ENCODE peak calls at places on chromosomes 3 and 15, in six cellular contexts. One of them, this sample, is unnamed.
A peak's percentile ranks its signal among the peaks of the same experiment; 100 is the strongest.

GRCh38 chr15:60392601-60392985 is 5.2 kb downstream of the ANXA2 start:
- DNase-seq in activated T-cell treated with anti-CD3 and anti-CD28 coated beads, Interleukin-2, amount 50 U/mL, for 72 hours: peak; percentile 65
- DNase-seq in iris pigment epithelial cell: peak; percentile 84
- DNase-seq in RPMI7951: peak; percentile 91
- DNase-seq in T follicular helper cell: peak; percentile 2
- DNase-seq in mucosa of descending colon: no peak
- DNase-seq in this sample: no peak

GRCh38 chr15:98077186-98077585 is 116.7 kb downstream of the ARRDC4 start:
- DNase-seq in RPMI7951: peak; percentile 71
- DNase-seq in iris pigment epithelial cell: peak; percentile 15
- DNase-seq in mucosa of descending colon: peak; percentile 50
- DNase-seq in T follicular helper cell: no peak
- DNase-seq in activated T-cell treated with anti-CD3 and anti-CD28 coated beads, Interleukin-2, amount 50 U/mL, for 72 hours: no peak
- DNase-seq in this sample: no peak

GRCh38 chr3:100941046-100941445 is 52.2 kb downstream of the ABI3BP start:
- DNase-seq in iris pigment epithelial cell: no peak
- DNase-seq in activated T-cell treated with anti-CD3 and anti-CD28 coated beads, Interleukin-2, amount 50 U/mL, for 72 hours: no peak
- DNase-seq in T follicular helper cell: no peak
- DNase-seq in mucosa of descending colon: no peak
- DNase-seq in RPMI7951: no peak
- DNase-seq in this sample: no peak

GRCh38 chr3:43286886-43287301 is 554 bp downstream of the SNRK start:
- DNase-seq in mucosa of descending colon: no peak
- DNase-seq in iris pigment epithelial cell: peak; percentile 18
- DNase-seq in RPMI7951: peak; percentile 33
- DNase-seq in activated T-cell treated with anti-CD3 and anti-CD28 coated beads, Interleukin-2, amount 50 U/mL, for 72 hours: peak; percentile 29
- DNase-seq in T follicular helper cell: peak; percentile 8
- DNase-seq in this sample: no peak

GRCh38 chr3:63967675-63968611 is 55.4 kb downstream of the PSMD6 start:
- DNase-seq in RPMI7951: no peak
- DNase-seq in activated T-cell treated with anti-CD3 and anti-CD28 coated beads, Interleukin-2, amount 50 U/mL, for 72 hours: peak; percentile 33
- DNase-seq in mucosa of descending colon: peak; percentile 64
- DNase-seq in T follicular helper cell: peak; percentile 19
- DNase-seq in iris pigment epithelial cell: peak; percentile 90
- DNase-seq in this sample: peak; percentile 70

GRCh38 chr3:152738656-152739055 is 96.3 kb upstream of the P2RY1 start:
- DNase-seq in iris pigment epithelial cell: peak; percentile 15
- DNase-seq in T follicular helper cell: no peak
- DNase-seq in activated T-cell treated with anti-CD3 and anti-CD28 coated beads, Interleukin-2, amount 50 U/mL, for 72 hours: no peak
- DNase-seq in RPMI7951: peak; percentile 4
- DNase-seq in mucosa of descending colon: no peak
- DNase-seq in this sample: no peak

GRCh38 chr15:76829939-76830338 is 75.2 kb downstream of the SCAPER start:
- DNase-seq in iris pigment epithelial cell: no peak
- DNase-seq in T follicular helper cell: no peak
- DNase-seq in activated T-cell treated with anti-CD3 and anti-CD28 coated beads, Interleukin-2, amount 50 U/mL, for 72 hours: no peak
- DNase-seq in RPMI7951: no peak
- DNase-seq in mucosa of descending colon: no peak
- DNase-seq in this sample: no peak

GRCh38 chr15:27328616-27329015 is 357.6 kb downstream of the GABRG3 start:
- DNase-seq in activated T-cell treated with anti-CD3 and anti-CD28 coated beads, Interleukin-2, amount 50 U/mL, for 72 hours: no peak
- DNase-seq in iris pigment epithelial cell: no peak
- DNase-seq in mucosa of descending colon: no peak
- DNase-seq in RPMI7951: no peak
- DNase-seq in T follicular helper cell: no peak
- DNase-seq in this sample: no peak

GRCh38 chr3:122577409-122578028 is at the start of gene PARP15:
- DNase-seq in iris pigment epithelial cell: no peak
- DNase-seq in activated T-cell treated with anti-CD3 and anti-CD28 coated beads, Interleukin-2, amount 50 U/mL, for 72 hours: peak; percentile 51
- DNase-seq in RPMI7951: no peak
- DNase-seq in mucosa of descending colon: peak; percentile 67
- DNase-seq in T follicular helper cell: no peak
- DNase-seq in this sample: no peak

GRCh38 chr3:45064512-45065372 is 38.6 kb downstream of the CLEC3B start:
- DNase-seq in mucosa of descending colon: no peak
- DNase-seq in T follicular helper cell: no peak
- DNase-seq in RPMI7951: peak; percentile 98
- DNase-seq in activated T-cell treated with anti-CD3 and anti-CD28 coated beads, Interleukin-2, amount 50 U/mL, for 72 hours: peak; percentile 55
- DNase-seq in iris pigment epithelial cell: peak; percentile 77
- DNase-seq in this sample: no peak

GRCh38 chr15:55915876-55916567 is 77.4 kb downstream of the NEDD4 start:
- DNase-seq in T follicular helper cell: no peak
- DNase-seq in activated T-cell treated with anti-CD3 and anti-CD28 coated beads, Interleukin-2, amount 50 U/mL, for 72 hours: no peak
- DNase-seq in RPMI7951: no peak
- DNase-seq in iris pigment epithelial cell: no peak
- DNase-seq in mucosa of descending colon: no peak
- DNase-seq in this sample: no peak

GRCh38 chr3:187072582-187072981 is 66.7 kb downstream of the RPL39L start:
- DNase-seq in iris pigment epithelial cell: no peak
- DNase-seq in T follicular helper cell: no peak
- DNase-seq in mucosa of descending colon: no peak
- DNase-seq in RPMI7951: no peak
- DNase-seq in activated T-cell treated with anti-CD3 and anti-CD28 coated beads, Interleukin-2, amount 50 U/mL, for 72 hours: no peak
- DNase-seq in this sample: no peak

GRCh38 chr3:196240424-196240823 is 24.1 kb downstream of the SLC51A start:
- DNase-seq in activated T-cell treated with anti-CD3 and anti-CD28 coated beads, Interleukin-2, amount 50 U/mL, for 72 hours: no peak
- DNase-seq in iris pigment epithelial cell: peak; percentile 21
- DNase-seq in T follicular helper cell: no peak
- DNase-seq in RPMI7951: no peak
- DNase-seq in mucosa of descending colon: no peak
- DNase-seq in this sample: no peak